ENCODE peak calls at places on chromosome 9, in five cellular contexts. V is IMR-90, G is neuronal stem cell, B is trophoblast cell, S is mesendoderm. W is an unnamed sample.

GRCh38 chr9:607417-607816 is 234.1 kb upstream of the DMRT1 start:
- DNase-seq in V (no peak), S (no peak), G (no peak), B (peak), W (no peak)

GRCh38 chr9:93094294-93095204 is 1.5 kb upstream of the CARD19 start:
- DNase-seq in G (no peak), V (no peak), B (no peak), S (peak), W (no peak)

GRCh38 chr9:97543568-97543967 is 42.1 kb downstream of the TMOD1 start:
- DNase-seq in S (peak), G (no peak), V (no peak), B (no peak), W (no peak)

GRCh38 chr9:33329117-33329563 is 38.8 kb downstream of the NFX1 start:
- DNase-seq in B (peak), G (no peak), V (peak), S (no peak), W (no peak)

GRCh38 chr9:138073408-138073807 is 195.8 kb downstream of the CACNA1B start:
- DNase-seq in G (no peak), V (no peak), B (no peak), S (no peak), W (no peak)

GRCh38 chr9:25678147-25678666 is at the start of gene TUSC1:
- DNase-seq in V (peak), G (peak), B (peak), S (peak), W (peak)

GRCh38 chr9:34493972-34494535 is 28.7 kb downstream of the ENHO start:
- DNase-seq in S (peak), B (peak), G (peak), V (peak), W (peak)

GRCh38 chr9:118023649-118024048 is 319.4 kb downstream of the TLR4 start:
- DNase-seq in G (no peak), S (no peak), V (no peak), B (no peak), W (no peak)

GRCh38 chr9:15329539-15330109 is 22.6 kb upstream of the TTC39B start:
- DNase-seq in B (no peak), V (no peak), S (peak), G (no peak), W (no peak)

GRCh38 chr9:92590386-92590785 is 54.6 kb upstream of the ECM2 start:
- DNase-seq in B (peak), V (peak), S (no peak), G (no peak), W (no peak)

GRCh38 chr9:89374176-89374575 is 55.9 kb downstream of the SECISBP2 start:
- DNase-seq in V (peak), S (no peak), B (no peak), G (no peak), W (no peak)

GRCh38 chr9:85554349-85554748 is 187.4 kb downstream of the AGTPBP1 start:
- DNase-seq in G (no peak), B (no peak), V (no peak), S (peak), W (no peak)

GRCh38 chr9:81759680-81760215 is 70.4 kb upstream of the TLE1 start:
- DNase-seq in V (peak), B (no peak), S (peak), G (no peak), W (no peak)

GRCh38 chr9:127905788-127906191 is 6.4 kb upstream of the ST6GALNAC6 start:
- DNase-seq in V (no peak), G (no peak), S (no peak), B (no peak), W (no peak)

GRCh38 chr9:116516456-116516855 is 170.6 kb upstream of the TRIM32 start:
- DNase-seq in S (no peak), G (no peak), V (no peak), B (no peak), W (no peak)

GRCh38 chr9:124450241-124450924 is at the start of gene ADGRD2:
- DNase-seq in G (peak), B (no peak), V (peak), S (peak), W (peak)
- H2AK5ac ChIP-seq in G (peak), B (no peak), V (no peak), S (no peak), W (no peak)

GRCh38 chr9:121283072-121283398 is 15.1 kb downstream of the GSN start:
- DNase-seq in S (no peak), G (no peak), B (no peak), V (no peak), W (no peak)

GRCh38 chr9:121286688-121286972 is 18.7 kb downstream of the GSN start:
- DNase-seq in G (no peak), B (no peak), S (no peak), V (no peak), W (no peak)

GRCh38 chr9:121283856-121284732 is 16.1 kb downstream of the GSN start:
- DNase-seq in V (no peak), S (no peak), B (no peak), G (no peak), W (no peak)

GRCh38 chr9:121285835-121286687 is 18.1 kb downstream of the GSN start:
- DNase-seq in B (peak), S (peak), G (no peak), V (peak), W (peak)

GRCh38 chr9:121284733-121285451 is 16.9 kb downstream of the GSN start:
- DNase-seq in V (no peak), G (no peak), S (no peak), B (no peak), W (no peak)
- H3K4ac ChIP-seq in V (peak), G (no peak), S (no peak), B (no peak), W (no peak)

GRCh38 chr9:134171316-134172197 is 7.2 kb upstream of the RNU6ATAC start:
- DNase-seq in V (peak), G (no peak), B (no peak), S (no peak), W (no peak)
- H3K18ac ChIP-seq in V (peak), G (no peak), B (no peak), S (no peak), W (no peak)

GRCh38 chr9:87659534-87660419 is 66.1 kb upstream of the CTSL start:
- DNase-seq in V (no peak), B (no peak), G (no peak), S (no peak), W (peak)
- H2AK5ac ChIP-seq in V (no peak), B (no peak), G (no peak), S (no peak), W (no peak)

GRCh38 chr9:108937561-108938305 is 3.5 kb downstream of the ABITRAM start:
- DNase-seq in V (no peak), G (no peak), S (no peak), B (no peak), W (no peak)

GRCh38 chr9:108939975-108940374 is 5.8 kb downstream of the ABITRAM start:
- DNase-seq in S (no peak), G (no peak), B (no peak), V (no peak), W (no peak)

GRCh38 chr9:108933231-108933630 is 693 bp downstream of the ELP1 start:
- DNase-seq in B (no peak), S (no peak), G (no peak), V (peak), W (no peak)

GRCh38 chr9:108933641-108934322 is at the start of gene ELP1:
- DNase-seq in G (peak), S (peak), V (peak), B (peak), W (peak)

GRCh38 chr9:108934323-108934885 is at the start of gene ABITRAM:
- DNase-seq in B (peak), S (peak), G (peak), V (peak), W (peak)
- H3K4ac ChIP-seq in B (peak), S (peak), G (no peak), V (peak), W (no peak)

DNA sequence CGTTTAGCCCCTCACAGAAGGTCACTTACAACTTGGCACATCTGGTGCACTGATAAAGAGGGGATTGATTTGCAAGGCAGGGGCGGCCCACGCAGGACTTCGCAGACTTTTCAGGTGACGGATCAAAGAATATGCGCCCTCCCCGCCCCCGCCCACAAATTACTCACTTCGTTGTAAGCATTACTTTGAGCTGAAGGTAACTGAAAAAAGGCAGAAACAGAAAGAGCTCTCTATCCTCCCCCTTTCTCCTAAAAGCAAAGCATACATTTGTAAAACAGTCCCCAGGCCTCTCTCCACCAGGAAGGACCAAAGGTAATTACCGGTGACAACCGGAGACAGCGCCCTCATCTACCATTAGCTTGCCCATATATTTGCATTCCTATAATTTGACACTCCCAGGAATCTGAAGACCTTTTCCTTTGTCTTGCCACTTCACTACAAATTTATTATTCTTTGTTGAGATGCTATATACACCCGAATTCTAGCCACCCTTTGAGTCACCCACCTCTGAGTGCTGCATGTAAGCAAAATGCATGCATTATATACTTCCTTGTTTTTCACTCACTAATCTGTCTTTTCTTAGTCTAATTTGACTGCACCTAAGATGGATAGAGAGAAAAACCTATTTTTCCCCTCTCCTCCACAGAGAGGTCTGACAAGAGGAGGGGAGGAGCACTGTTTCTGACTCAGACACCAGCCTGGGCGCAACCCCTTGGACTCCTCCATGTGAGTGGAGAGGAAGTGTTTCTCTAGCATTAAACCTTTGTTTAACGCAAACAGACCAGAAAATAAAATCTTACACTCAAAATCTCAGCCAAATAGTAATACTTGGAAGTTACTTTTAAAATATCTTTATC is 74.7 kb upstream of the SPIN1 start:
- DNase-seq in B (peak), S (peak), G (no peak), V (no peak), W (peak)
- H3K18ac ChIP-seq in B (no peak), S (no peak), G (no peak), V (no peak), W (no peak)

GRCh38 chr9:112700080-112700479 is 17.8 kb downstream of the INIP start:
- DNase-seq in B (no peak), V (peak), S (no peak), G (no peak), W (no peak)
- H2AK5ac ChIP-seq in B (no peak), V (no peak), S (no peak), G (no peak), W (no peak)

W was measured in H9.